ENCODE peak calls at places on chromosomes 13 and 19, in four cellular contexts. B is activated naive CD4-positive, alpha-beta T cell treated with Interleukin-2 at 50 U/mL for 16 hours; H is fibroblast of lung; I is HS-27A. R is an unnamed sample.

GRCh38 chr13:102901615-102902305 is 55.9 kb downstream of the ERCC5 start:
- DNase-seq in B (no peak), H (peak), I (no peak), R (no peak)

GRCh38 chr13:103029798-103030197 is 36.4 kb downstream of the SLC10A2 start:
- DNase-seq in B (no peak), H (no peak), I (no peak), R (no peak)

GRCh38 chr13:113547248-113547971 is 37.1 kb upstream of the TFDP1 start:
- DNase-seq in B (no peak), H (peak), I (no peak), R (no peak)

GRCh38 chr13:27549406-27549981 is 70.8 kb downstream of the LNX2 start:
- DNase-seq in B (no peak), H (peak), I (no peak), R (no peak)

GRCh38 chr13:76004411-76004810 is 368.3 kb downstream of the LMO7 start:
- DNase-seq in B (no peak), H (peak), I (no peak), R (no peak)

GRCh38 chr19:51547397-51548212 is 16.1 kb upstream of the SIGLEC6 start:
- DNase-seq in B (no peak), H (no peak), I (no peak), R (no peak)

GRCh38 chr19:17370026-17370587 is 7.0 kb downstream of the PLVAP start:
- DNase-seq in B (no peak), H (peak), I (no peak), R (no peak)

GRCh38 chr19:41893899-41894298 is 10.9 kb downstream of the ARHGEF1 start:
- DNase-seq in B (no peak), H (no peak), I (no peak), R (no peak)

GRCh38 chr19:34963531-34964406 is at the start of gene ZNF792:
- DNase-seq in B (peak), H (peak), I (peak), R (no peak)

GRCh38 chr13:98322091-98322718 is 145.1 kb upstream of the RNF113B start:
- DNase-seq in B (no peak), H (no peak), I (no peak), R (no peak)

GRCh38 chr19:48719263-48720171 is at the start of gene MAMSTR:
- DNase-seq in B (no peak), H (no peak), I (no peak), R (no peak)

GRCh38 chr19:47075941-47076340 is 27.5 kb upstream of the TMEM160 start:
- DNase-seq in B (no peak), H (no peak), I (no peak), R (no peak)

GRCh38 chr13:50451609-50452008 is 391.9 kb downstream of the DLEU7 start:
- DNase-seq in B (no peak), H (no peak), I (no peak), R (no peak)

GRCh38 chr13:74110053-74110452 is 24.2 kb downstream of the KLF12 start:
- DNase-seq in B (no peak), H (no peak), I (no peak), R (no peak)

GRCh38 chr19:46861691-46862503 is 1.1 kb downstream of the ARHGAP35 start:
- DNase-seq in B (peak), H (no peak), I (no peak), R (no peak)

GRCh38 chr19:35306473-35307246 is 14.7 kb downstream of the MAG start:
- DNase-seq in B (no peak), H (no peak), I (no peak), R (no peak)

GRCh38 chr13:40488869-40489391 is 177.5 kb downstream of the FOXO1 start:
- DNase-seq in B (no peak), H (no peak), I (no peak), R (no peak)

GRCh38 chr13:46006688-46007452 is 45.7 kb downstream of the ZC3H13 start:
- DNase-seq in B (no peak), H (peak), I (no peak), R (no peak)

GRCh38 chr19:42524250-42524649 is 4.0 kb downstream of the CEACAM1 start:
- DNase-seq in B (no peak), H (no peak), I (no peak), R (no peak)

GRCh38 chr19:54518844-54519243 is 16.2 kb downstream of the LAIR2 start:
- DNase-seq in B (no peak), H (no peak), I (no peak), R (no peak)

R was measured in HS-5.